ENCODE peak calls at places on chromosome 19, in nine cellular contexts. Z is HuH-7; B is aorta; D is KBM-7; S is retina; L is mammary epithelial cell; X is activated CD4-positive, CD25-positive, alpha-beta regulatory T cell; O is heart left ventricle; H is brain microvascular endothelial cell. E is an unnamed sample.

GRCh38 chr19:46882034-46882433 is 21.2 kb downstream of the ARHGAP35 start:
- DNase-seq in X (no peak), D (no peak), S (no peak), O (no peak), B (no peak), H (no peak), L (no peak), Z (no peak), E (no peak)

GRCh38 chr19:5046339-5047039 is 77.6 kb downstream of the KDM4B start:
- DNase-seq in Z (peak; percentile 91), X (no peak), L (peak; percentile 17), D (no peak), B (no peak), H (peak; percentile 63), O (no peak), S (peak; percentile 56), E (no peak)

GRCh38 chr19:45705115-45705514 is 12.6 kb downstream of the QPCTL start:
- DNase-seq in D (no peak), S (no peak), B (no peak), L (no peak), X (no peak), Z (no peak), H (no peak), O (no peak), E (no peak)

GRCh38 chr19:39347332-39348227 is 5.4 kb downstream of the SAMD4B start:
- DNase-seq in S (no peak), D (no peak), B (peak; percentile 45), H (peak; percentile 44), L (no peak), X (no peak), Z (no peak), O (no peak), E (no peak)

GRCh38 chr19:41449079-41449864 is 6.3 kb downstream of the ERICH4 start:
- DNase-seq in O (peak; percentile 74), Z (peak; percentile 89), H (peak; percentile 60), L (peak; percentile 52), X (peak; percentile 40), D (peak; percentile 89), B (peak; percentile 91), S (peak; percentile 89), E (peak; percentile 70)

GRCh38 chr19:18291590-18292459 is 10.4 kb upstream of the JUND start:
- DNase-seq in S (peak; percentile 93), X (peak; percentile 60), Z (peak; percentile 76), O (peak; percentile 93), L (peak; percentile 41), B (peak; percentile 95), D (peak; percentile 93), H (peak; percentile 72), E (peak; percentile 90)

GRCh38 chr19:18649371-18650047 is 12.7 kb downstream of the KLHL26 start:
- DNase-seq in Z (no peak), O (peak; percentile 87), D (no peak), B (peak; percentile 86), L (peak; percentile 48), H (peak; percentile 51), S (peak; percentile 74), X (no peak), E (no peak)

GRCh38 chr19:17721821-17722220 is 2.5 kb downstream of the MAP1S start:
- DNase-seq in D (peak; percentile 64), X (no peak), O (peak; percentile 74), B (no peak), L (peak; percentile 53), H (peak; percentile 61), S (no peak), Z (no peak), E (no peak)

GRCh38 chr19:31648347-31648746 is 299.1 kb upstream of the TSHZ3 start:
- DNase-seq in L (peak; percentile 49), H (peak; percentile 46), B (no peak), Z (peak; percentile 9), S (no peak), O (no peak), X (no peak), D (no peak), E (no peak)

E was measured in stimulated activated CD4-positive, alpha-beta T cell treated with anti-CD3 and anti-CD28 coated beads, Interleukin-1b, Interleukin-23, amount 100 ng/mL, for 48 hours.